ENCODE peak calls at places on chromosomes 7 and 10, in seven cellular contexts. One of them, this sample, is unnamed.

GRCh38 chr7:45401851-45402250 is 172.3 kb upstream of the ADCY1 start:
- DNase-seq in heart right ventricle: no peak
- DNase-seq in upper lobe of left lung: no peak
- DNase-seq in PC-3: no peak
- DNase-seq in ascending aorta: no peak
- DNase-seq in neural progenitor cell: no peak
- DNase-seq in GM06990: no peak
- DNase-seq in this sample: no peak

GRCh38 chr7:91240546-91240945 is 23.7 kb upstream of the FZD1 start:
- DNase-seq in heart right ventricle: no peak
- DNase-seq in upper lobe of left lung: no peak
- DNase-seq in PC-3: no peak
- DNase-seq in ascending aorta: no peak
- DNase-seq in neural progenitor cell: no peak
- DNase-seq in GM06990: no peak
- DNase-seq in this sample: no peak

GRCh38 chr10:70053896-70054641 is 1.4 kb downstream of the MACROH2A2 start:
- DNase-seq in heart right ventricle: peak; percentile 22
- DNase-seq in upper lobe of left lung: peak; percentile 84
- DNase-seq in PC-3: peak; percentile 51
- DNase-seq in ascending aorta: no peak
- DNase-seq in neural progenitor cell: peak; percentile 44
- DNase-seq in GM06990: no peak
- DNase-seq in this sample: no peak

GRCh38 chr10:18044976-18045720 is 93.4 kb downstream of the SLC39A12 start:
- DNase-seq in heart right ventricle: no peak
- DNase-seq in upper lobe of left lung: no peak
- DNase-seq in PC-3: no peak
- DNase-seq in ascending aorta: no peak
- DNase-seq in neural progenitor cell: no peak
- DNase-seq in GM06990: peak; percentile 14
- DNase-seq in this sample: no peak

GRCh38 chr7:149707448-149707886 is 65.9 kb downstream of the ZNF467 start:
- DNase-seq in heart right ventricle: no peak
- DNase-seq in upper lobe of left lung: no peak
- DNase-seq in PC-3: peak; percentile 54
- DNase-seq in ascending aorta: no peak
- DNase-seq in neural progenitor cell: no peak
- DNase-seq in GM06990: no peak
- DNase-seq in this sample: no peak

GRCh38 chr7:26182706-26183105 is 17.8 kb downstream of the HNRNPA2B1 start:
- DNase-seq in heart right ventricle: no peak
- DNase-seq in upper lobe of left lung: no peak
- DNase-seq in PC-3: no peak
- DNase-seq in ascending aorta: no peak
- DNase-seq in neural progenitor cell: no peak
- DNase-seq in GM06990: no peak
- DNase-seq in this sample: no peak

GRCh38 chr10:103699611-103700435 is 155.6 kb downstream of the SH3PXD2A start:
- DNase-seq in heart right ventricle: no peak
- DNase-seq in upper lobe of left lung: no peak
- DNase-seq in PC-3: no peak
- DNase-seq in ascending aorta: no peak
- DNase-seq in neural progenitor cell: peak; percentile 64
- DNase-seq in GM06990: no peak
- DNase-seq in this sample: no peak

GRCh38 chr7:1210321-1210978 is 22.2 kb upstream of the UNCX start:
- DNase-seq in heart right ventricle: peak; percentile 45
- DNase-seq in upper lobe of left lung: no peak
- DNase-seq in PC-3: peak; percentile 17
- DNase-seq in ascending aorta: no peak
- DNase-seq in neural progenitor cell: no peak
- DNase-seq in GM06990: no peak
- DNase-seq in this sample: no peak

GRCh38 chr7:157767466-157767865 is 430.7 kb downstream of the DNAJB6 start:
- DNase-seq in heart right ventricle: no peak
- DNase-seq in upper lobe of left lung: no peak
- DNase-seq in PC-3: no peak
- DNase-seq in ascending aorta: no peak
- DNase-seq in neural progenitor cell: no peak
- DNase-seq in GM06990: no peak
- DNase-seq in this sample: no peak

GRCh38 chr10:80397014-80397413 is 11.3 kb upstream of the PRXL2A start:
- DNase-seq in heart right ventricle: no peak
- DNase-seq in upper lobe of left lung: no peak
- DNase-seq in PC-3: no peak
- DNase-seq in ascending aorta: no peak
- DNase-seq in neural progenitor cell: no peak
- DNase-seq in GM06990: no peak
- DNase-seq in this sample: no peak

GRCh38 chr10:20871970-20872369 is 25.1 kb downstream of the NEBL start:
- DNase-seq in heart right ventricle: no peak
- DNase-seq in upper lobe of left lung: no peak
- DNase-seq in PC-3: no peak
- DNase-seq in ascending aorta: no peak
- DNase-seq in neural progenitor cell: no peak
- DNase-seq in GM06990: no peak
- DNase-seq in this sample: no peak

DNA sequence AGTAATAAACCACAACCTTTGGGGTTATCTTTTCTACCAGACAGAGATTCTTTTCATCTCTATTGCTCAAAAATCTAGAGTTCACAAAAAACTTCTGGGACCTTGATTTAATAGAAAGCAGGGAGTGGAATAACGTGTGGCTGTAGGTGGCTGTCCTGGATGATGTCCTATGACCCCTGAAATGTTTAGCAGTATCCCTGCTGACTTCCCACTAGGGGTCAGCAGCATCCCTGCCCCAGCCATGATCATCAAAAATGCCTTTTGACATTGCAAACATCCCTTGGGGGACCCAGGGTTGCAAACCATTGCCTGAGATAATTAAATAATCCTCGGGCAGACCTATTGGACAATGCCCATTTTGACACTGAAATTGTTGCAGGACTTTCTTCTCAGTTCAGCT is 177.1 kb downstream of the USP6NL start:
- DNase-seq in heart right ventricle: no peak
- DNase-seq in upper lobe of left lung: no peak
- DNase-seq in PC-3: no peak
- DNase-seq in ascending aorta: no peak
- DNase-seq in neural progenitor cell: peak; percentile 47
- DNase-seq in GM06990: no peak
- DNase-seq in this sample: no peak
- TF ChIP-seq CTCF in heart right ventricle: no peak
- TF ChIP-seq CTCF in upper lobe of left lung: no peak
- TF ChIP-seq CTCF in PC-3: peak; percentile 38
- TF ChIP-seq CTCF in ascending aorta: no peak
- TF ChIP-seq CTCF in neural progenitor cell: peak; percentile 59
- TF ChIP-seq CTCF in GM06990: peak; percentile 56
- TF ChIP-seq CTCF in this sample: no peak

DNA sequence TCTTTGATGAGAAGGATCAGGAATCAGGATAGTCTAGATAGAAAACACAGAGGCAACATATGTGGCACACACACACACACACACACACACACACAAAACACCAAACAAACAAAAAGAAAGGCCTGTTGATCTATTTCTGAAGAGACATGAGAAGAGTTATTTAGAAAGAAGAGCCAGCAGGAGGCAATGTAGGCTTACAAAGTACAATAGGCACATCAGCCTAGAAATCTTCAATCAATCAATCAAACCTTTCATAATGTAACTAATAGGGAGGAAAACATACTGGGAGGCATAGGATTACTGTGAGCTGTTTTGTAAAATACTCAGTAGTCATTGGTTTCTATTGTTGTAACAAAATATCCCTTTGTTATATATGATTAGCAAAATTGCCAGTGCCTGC is 47.3 kb upstream of the TES start:
- DNase-seq in heart right ventricle: no peak
- DNase-seq in upper lobe of left lung: no peak
- DNase-seq in PC-3: peak; percentile 28
- DNase-seq in ascending aorta: no peak
- DNase-seq in neural progenitor cell: peak; percentile 29
- DNase-seq in GM06990: no peak
- DNase-seq in this sample: no peak
- TF ChIP-seq CTCF in heart right ventricle: no peak
- TF ChIP-seq CTCF in upper lobe of left lung: no peak
- TF ChIP-seq CTCF in PC-3: peak; percentile 57
- TF ChIP-seq CTCF in ascending aorta: no peak
- TF ChIP-seq CTCF in neural progenitor cell: no peak
- TF ChIP-seq CTCF in GM06990: peak; percentile 29
- TF ChIP-seq CTCF in this sample: no peak

GRCh38 chr10:112526130-112526529 is 79.1 kb downstream of the VTI1A start:
- DNase-seq in heart right ventricle: no peak
- DNase-seq in upper lobe of left lung: no peak
- DNase-seq in PC-3: peak; percentile 11
- DNase-seq in ascending aorta: no peak
- DNase-seq in neural progenitor cell: no peak
- DNase-seq in GM06990: peak; percentile 11
- DNase-seq in this sample: no peak

GRCh38 chr10:112528235-112528634 is 81.2 kb downstream of the VTI1A start:
- DNase-seq in heart right ventricle: no peak
- DNase-seq in upper lobe of left lung: no peak
- DNase-seq in PC-3: no peak
- DNase-seq in ascending aorta: no peak
- DNase-seq in neural progenitor cell: no peak
- DNase-seq in GM06990: no peak
- DNase-seq in this sample: no peak

GRCh38 chr10:112525215-112525614 is 78.2 kb downstream of the VTI1A start:
- DNase-seq in heart right ventricle: no peak
- DNase-seq in upper lobe of left lung: no peak
- DNase-seq in PC-3: peak; percentile 13
- DNase-seq in ascending aorta: no peak
- DNase-seq in neural progenitor cell: no peak
- DNase-seq in GM06990: no peak
- DNase-seq in this sample: no peak

GRCh38 chr10:112524637-112525036 is 77.6 kb downstream of the VTI1A start:
- DNase-seq in heart right ventricle: no peak
- DNase-seq in upper lobe of left lung: no peak
- DNase-seq in PC-3: no peak
- DNase-seq in ascending aorta: no peak
- DNase-seq in neural progenitor cell: no peak
- DNase-seq in GM06990: no peak
- DNase-seq in this sample: no peak

GRCh38 chr10:112526906-112527305 is 79.9 kb downstream of the VTI1A start:
- DNase-seq in heart right ventricle: no peak
- DNase-seq in upper lobe of left lung: no peak
- DNase-seq in PC-3: no peak
- DNase-seq in ascending aorta: no peak
- DNase-seq in neural progenitor cell: peak; percentile 84
- DNase-seq in GM06990: no peak
- DNase-seq in this sample: no peak
- TF ChIP-seq CTCF in heart right ventricle: no peak
- TF ChIP-seq CTCF in upper lobe of left lung: no peak
- TF ChIP-seq CTCF in PC-3: no peak
- TF ChIP-seq CTCF in ascending aorta: no peak
- TF ChIP-seq CTCF in neural progenitor cell: peak; percentile 39
- TF ChIP-seq CTCF in GM06990: no peak
- TF ChIP-seq CTCF in this sample: no peak

GRCh38 chr10:130747359-130747758 is 564.2 kb downstream of the TCERG1L start:
- DNase-seq in heart right ventricle: no peak
- DNase-seq in upper lobe of left lung: no peak
- DNase-seq in PC-3: no peak
- DNase-seq in ascending aorta: no peak
- DNase-seq in neural progenitor cell: no peak
- DNase-seq in GM06990: no peak
- DNase-seq in this sample: no peak
- TF ChIP-seq CTCF in heart right ventricle: no peak
- TF ChIP-seq CTCF in upper lobe of left lung: no peak
- TF ChIP-seq CTCF in PC-3: no peak
- TF ChIP-seq CTCF in ascending aorta: no peak
- TF ChIP-seq CTCF in neural progenitor cell: no peak
- TF ChIP-seq CTCF in GM06990: no peak
- TF ChIP-seq CTCF in this sample: no peak

DNA sequence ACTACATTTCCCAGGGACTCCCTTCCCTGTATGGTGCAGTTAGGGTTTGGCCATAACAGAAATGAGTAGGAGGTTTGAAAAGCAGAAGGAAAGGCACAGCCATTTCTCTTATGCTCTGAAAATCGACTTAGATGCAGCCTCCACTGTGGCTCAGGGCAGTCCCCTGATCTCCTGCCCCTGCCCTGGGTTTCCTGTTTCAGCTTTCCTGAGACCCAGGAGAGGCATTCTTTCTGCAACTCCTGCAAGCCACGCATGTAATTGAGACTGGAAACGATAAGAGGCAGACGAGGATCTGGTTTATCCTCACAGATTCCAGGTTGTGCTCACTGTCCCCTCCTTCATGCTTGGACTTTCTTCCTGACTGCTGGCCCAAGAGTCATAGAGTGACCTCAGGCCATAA is 461.2 kb upstream of the VSTM2A start:
- DNase-seq in heart right ventricle: no peak
- DNase-seq in upper lobe of left lung: no peak
- DNase-seq in PC-3: no peak
- DNase-seq in ascending aorta: no peak
- DNase-seq in neural progenitor cell: no peak
- DNase-seq in GM06990: no peak
- DNase-seq in this sample: no peak
- TF ChIP-seq CTCF in heart right ventricle: no peak
- TF ChIP-seq CTCF in upper lobe of left lung: no peak
- TF ChIP-seq CTCF in PC-3: no peak
- TF ChIP-seq CTCF in ascending aorta: no peak
- TF ChIP-seq CTCF in neural progenitor cell: no peak
- TF ChIP-seq CTCF in GM06990: no peak
- TF ChIP-seq CTCF in this sample: no peak

DNA sequence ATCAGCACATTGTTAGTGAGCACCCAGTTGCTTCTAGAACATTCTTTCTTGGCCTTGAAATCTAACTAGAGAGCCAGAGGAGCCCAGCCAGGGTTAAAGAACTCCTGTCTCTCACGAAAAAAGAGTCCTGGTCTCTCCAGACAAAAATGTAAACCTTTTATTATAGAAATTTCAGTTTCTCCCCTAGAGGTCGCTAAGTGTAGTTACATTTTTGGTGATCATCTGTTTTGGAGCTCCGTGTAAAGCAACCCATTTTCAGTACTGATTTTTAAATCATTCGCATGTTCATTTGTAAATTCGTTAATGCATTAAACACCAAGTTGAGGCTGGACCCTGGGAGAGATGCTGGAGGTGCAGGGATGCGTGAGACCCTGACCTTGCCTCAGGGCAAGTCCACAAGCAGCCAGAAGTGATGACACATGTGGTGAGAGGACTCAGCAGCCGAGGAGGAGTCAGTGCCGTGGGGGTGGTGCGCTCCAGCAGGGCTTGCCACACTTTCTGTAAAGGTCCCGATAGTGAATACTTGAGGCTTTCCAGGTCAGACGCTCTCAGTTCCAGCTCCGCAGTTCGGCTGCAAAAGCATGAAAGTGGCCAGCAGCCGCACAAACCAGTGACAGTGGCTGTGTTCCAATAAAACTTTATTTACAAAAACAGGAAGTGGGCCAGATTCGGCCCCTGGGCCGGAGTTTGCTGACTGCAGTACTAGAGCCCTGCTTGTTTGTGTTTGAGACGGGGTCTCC is 578.6 kb upstream of the FOXK1 start:
- DNase-seq in heart right ventricle: no peak
- DNase-seq in upper lobe of left lung: no peak
- DNase-seq in PC-3: peak; percentile 67
- DNase-seq in ascending aorta: no peak
- DNase-seq in neural progenitor cell: no peak
- DNase-seq in GM06990: no peak
- DNase-seq in this sample: no peak
- TF ChIP-seq CTCF in heart right ventricle: no peak
- TF ChIP-seq CTCF in upper lobe of left lung: no peak
- TF ChIP-seq CTCF in PC-3: peak; percentile 69
- TF ChIP-seq CTCF in ascending aorta: no peak
- TF ChIP-seq CTCF in neural progenitor cell: peak; percentile 42
- TF ChIP-seq CTCF in GM06990: no peak
- TF ChIP-seq CTCF in this sample: no peak

GRCh38 chr7:38600746-38601145 is 30.4 kb downstream of the AMPH start:
- DNase-seq in heart right ventricle: no peak
- DNase-seq in upper lobe of left lung: no peak
- DNase-seq in PC-3: no peak
- DNase-seq in ascending aorta: no peak
- DNase-seq in neural progenitor cell: no peak
- DNase-seq in GM06990: no peak
- DNase-seq in this sample: no peak
- TF ChIP-seq CTCF in heart right ventricle: no peak
- TF ChIP-seq CTCF in upper lobe of left lung: no peak
- TF ChIP-seq CTCF in PC-3: no peak
- TF ChIP-seq CTCF in ascending aorta: no peak
- TF ChIP-seq CTCF in neural progenitor cell: no peak
- TF ChIP-seq CTCF in GM06990: no peak
- TF ChIP-seq CTCF in this sample: no peak

This sample was measured in omental fat pad.